ENCODE peak calls at places on chromosomes 7 and 10, in six cellular contexts. One of them, this sample, is unnamed.

GRCh38 chr10:76961841-76962240 is 675.8 kb downstream of the KCNMA1 start:
- DNase-seq in AG09309: no peak
- DNase-seq in WTC11: no peak
- DNase-seq in HFFc6: no peak
- DNase-seq in heart right ventricle: no peak
- DNase-seq in PC-3: no peak
- DNase-seq in this sample: no peak

GRCh38 chr10:53489331-53489730 is 716.7 kb upstream of the MBL2 start:
- DNase-seq in HFFc6: no peak
- DNase-seq in AG09309: no peak
- DNase-seq in WTC11: no peak
- DNase-seq in heart right ventricle: peak
- DNase-seq in PC-3: no peak
- DNase-seq in this sample: no peak

GRCh38 chr10:7267142-7267541 is 143.7 kb downstream of the SFMBT2 start:
- DNase-seq in PC-3: no peak
- DNase-seq in HFFc6: no peak
- DNase-seq in heart right ventricle: no peak
- DNase-seq in WTC11: no peak
- DNase-seq in AG09309: no peak
- DNase-seq in this sample: no peak

GRCh38 chr10:132226586-132227405 is 40.0 kb downstream of the DPYSL4 start:
- DNase-seq in heart right ventricle: no peak
- DNase-seq in HFFc6: no peak
- DNase-seq in PC-3: no peak
- DNase-seq in AG09309: no peak
- DNase-seq in WTC11: no peak
- DNase-seq in this sample: no peak

GRCh38 chr10:85642421-85643170 is 724.0 kb downstream of the GRID1 start:
- DNase-seq in heart right ventricle: no peak
- DNase-seq in WTC11: no peak
- DNase-seq in PC-3: peak
- DNase-seq in AG09309: peak
- DNase-seq in HFFc6: peak
- DNase-seq in this sample: no peak

GRCh38 chr7:18553585-18554055 is 58.1 kb downstream of the HDAC9 start:
- DNase-seq in HFFc6: no peak
- DNase-seq in AG09309: no peak
- DNase-seq in PC-3: no peak
- DNase-seq in heart right ventricle: no peak
- DNase-seq in WTC11: no peak
- DNase-seq in this sample: no peak

GRCh38 chr7:29968683-29969457 is 20.7 kb downstream of the SCRN1 start:
- DNase-seq in heart right ventricle: no peak
- DNase-seq in AG09309: no peak
- DNase-seq in PC-3: peak
- DNase-seq in HFFc6: peak
- DNase-seq in WTC11: no peak
- DNase-seq in this sample: no peak

GRCh38 chr10:71829171-71829570 is 21.9 kb downstream of the PSAP start:
- DNase-seq in AG09309: no peak
- DNase-seq in HFFc6: no peak
- DNase-seq in heart right ventricle: no peak
- DNase-seq in WTC11: no peak
- DNase-seq in PC-3: no peak
- DNase-seq in this sample: no peak

GRCh38 chr7:52838981-52839411 is 196.4 kb upstream of the POM121L12 start:
- DNase-seq in AG09309: no peak
- DNase-seq in PC-3: peak
- DNase-seq in heart right ventricle: no peak
- DNase-seq in HFFc6: no peak
- DNase-seq in WTC11: no peak
- DNase-seq in this sample: no peak

GRCh38 chr10:58240531-58240930 is 27.2 kb downstream of the IPMK start:
- DNase-seq in AG09309: no peak
- DNase-seq in heart right ventricle: no peak
- DNase-seq in WTC11: no peak
- DNase-seq in HFFc6: no peak
- DNase-seq in PC-3: no peak
- DNase-seq in this sample: no peak

DNA sequence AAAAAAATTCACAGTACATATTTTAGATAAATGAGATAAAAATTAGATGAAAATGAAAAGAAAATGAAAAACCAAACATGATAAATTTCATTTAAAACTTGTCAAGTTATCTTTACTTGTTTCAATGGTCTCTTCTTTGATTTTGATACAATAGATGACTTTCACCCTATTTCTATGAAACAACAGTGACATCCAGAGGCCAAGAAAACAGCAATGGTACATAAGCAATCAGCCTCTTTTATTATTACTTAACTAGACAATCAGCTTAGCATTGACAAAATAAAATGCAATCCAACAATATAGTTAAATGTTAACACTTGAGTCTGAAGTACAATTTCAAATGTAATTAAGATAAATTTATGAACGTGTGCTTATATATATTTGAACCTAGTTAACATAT is 74.8 kb upstream of the GPR37 start:
- DNase-seq in PC-3: peak
- DNase-seq in HFFc6: no peak
- DNase-seq in heart right ventricle: no peak
- DNase-seq in AG09309: no peak
- DNase-seq in WTC11: no peak
- DNase-seq in this sample: no peak
- TF ChIP-seq CTCF in PC-3: peak
- TF ChIP-seq CTCF in HFFc6: peak
- TF ChIP-seq CTCF in heart right ventricle: no peak
- TF ChIP-seq CTCF in AG09309: no peak
- TF ChIP-seq CTCF in WTC11: no peak
- TF ChIP-seq CTCF in this sample: peak

GRCh38 chr7:73436031-73436929 is 2.7 kb downstream of the FZD9 start:
- DNase-seq in WTC11: no peak
- DNase-seq in PC-3: peak
- DNase-seq in AG09309: no peak
- DNase-seq in heart right ventricle: no peak
- DNase-seq in HFFc6: no peak
- DNase-seq in this sample: no peak
- TF ChIP-seq CTCF in WTC11: no peak
- TF ChIP-seq CTCF in PC-3: peak
- TF ChIP-seq CTCF in AG09309: no peak
- TF ChIP-seq CTCF in heart right ventricle: no peak
- TF ChIP-seq CTCF in HFFc6: no peak
- TF ChIP-seq CTCF in this sample: peak

GRCh38 chr7:82163586-82163985 is 280.0 kb downstream of the CACNA2D1 start:
- DNase-seq in AG09309: no peak
- DNase-seq in WTC11: no peak
- DNase-seq in PC-3: no peak
- DNase-seq in HFFc6: no peak
- DNase-seq in heart right ventricle: no peak
- DNase-seq in this sample: no peak

GRCh38 chr7:82164410-82164809 is 279.2 kb downstream of the CACNA2D1 start:
- DNase-seq in HFFc6: no peak
- DNase-seq in heart right ventricle: no peak
- DNase-seq in PC-3: no peak
- DNase-seq in WTC11: no peak
- DNase-seq in AG09309: no peak
- DNase-seq in this sample: no peak

GRCh38 chr7:82166666-82167065 is 276.9 kb downstream of the CACNA2D1 start:
- DNase-seq in AG09309: no peak
- DNase-seq in heart right ventricle: no peak
- DNase-seq in WTC11: no peak
- DNase-seq in PC-3: no peak
- DNase-seq in HFFc6: no peak
- DNase-seq in this sample: no peak

GRCh38 chr7:82167568-82168314 is 275.8 kb downstream of the CACNA2D1 start:
- DNase-seq in WTC11: no peak
- DNase-seq in AG09309: no peak
- DNase-seq in heart right ventricle: no peak
- DNase-seq in PC-3: no peak
- DNase-seq in HFFc6: no peak
- DNase-seq in this sample: no peak

DNA sequence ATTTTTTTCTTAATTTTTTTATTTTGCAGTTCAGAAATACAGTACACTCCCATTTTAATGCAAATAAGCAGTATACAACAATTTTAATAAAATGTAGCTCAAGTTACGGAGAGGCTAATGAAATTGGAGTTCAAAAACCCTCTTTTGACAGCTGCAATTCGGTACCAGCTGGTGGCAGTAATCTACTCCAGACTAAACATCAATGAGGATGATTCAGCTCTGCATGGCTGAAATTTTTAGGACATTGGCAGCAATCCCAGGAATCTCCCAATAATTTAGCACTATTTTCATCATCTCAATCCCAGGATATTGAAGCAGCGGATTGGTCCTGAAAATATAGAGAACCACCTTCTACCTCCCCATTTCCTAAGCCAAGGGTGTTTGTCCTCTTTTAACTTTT is 278.8 kb downstream of the CACNA2D1 start:
- DNase-seq in HFFc6: peak
- DNase-seq in PC-3: peak
- DNase-seq in WTC11: no peak
- DNase-seq in heart right ventricle: peak
- DNase-seq in AG09309: peak
- DNase-seq in this sample: no peak
- TF ChIP-seq CTCF in HFFc6: peak
- TF ChIP-seq CTCF in PC-3: peak
- TF ChIP-seq CTCF in WTC11: no peak
- TF ChIP-seq CTCF in heart right ventricle: peak
- TF ChIP-seq CTCF in AG09309: peak
- TF ChIP-seq CTCF in this sample: peak

GRCh38 chr7:108225531-108226181 is 95.5 kb upstream of the LAMB4 start:
- DNase-seq in HFFc6: no peak
- DNase-seq in heart right ventricle: no peak
- DNase-seq in AG09309: no peak
- DNase-seq in PC-3: no peak
- DNase-seq in WTC11: no peak
- DNase-seq in this sample: no peak
- TF ChIP-seq CTCF in HFFc6: no peak
- TF ChIP-seq CTCF in heart right ventricle: no peak
- TF ChIP-seq CTCF in AG09309: no peak
- TF ChIP-seq CTCF in PC-3: no peak
- TF ChIP-seq CTCF in WTC11: no peak
- TF ChIP-seq CTCF in this sample: no peak